ENCODE peak calls at places on chromosome 3, in ten cellular contexts. G is bronchial epithelial cell; F is HS-27A; D is neural progenitor cell; W is AG04450; A is CD8-positive, alpha-beta T cell; O is left ventricle myocardium inferior; C is hypothalamus; Z is NCI-H774; U is stimulated activated CD4-positive, alpha-beta T cell treated with anti-CD3 and anti-CD28 coated beads, Interleukin-1b, Interleukin-23, amount 100 ng/mL, for 4 hours. L is an unnamed sample.

GRCh38 chr3:4722103-4722502 is 229.0 kb downstream of the ITPR1 start:
- DNase-seq in G (peak), F (no peak), D (no peak), W (no peak), A (no peak), O (no peak), C (peak), Z (no peak), U (no peak), L (peak)

GRCh38 chr3:190318666-190319065 is 3.6 kb downstream of the CLDN1 start:
- DNase-seq in G (peak), F (no peak), D (no peak), W (no peak), A (no peak), O (no peak), C (peak), Z (no peak), U (no peak), L (no peak)

GRCh38 chr3:44522494-44522933 is 32.5 kb upstream of the ZKSCAN7 start:
- DNase-seq in G (no peak), F (no peak), D (no peak), W (no peak), A (no peak), O (no peak), C (no peak), Z (no peak), U (no peak), L (no peak)

GRCh38 chr3:48414376-48415250 is 15.3 kb downstream of the PLXNB1 start:
- DNase-seq in G (no peak), F (no peak), D (no peak), W (no peak), A (no peak), O (no peak), C (no peak), Z (no peak), U (no peak), L (no peak)

GRCh38 chr3:126541628-126542339 is 16.9 kb downstream of the C3orf22 start:
- DNase-seq in G (no peak), F (no peak), D (no peak), W (no peak), A (no peak), O (no peak), C (no peak), Z (no peak), U (no peak), L (no peak)

GRCh38 chr3:12905316-12906071 is 64.1 kb upstream of the RPL32 start:
- DNase-seq in G (no peak), F (no peak), D (no peak), W (no peak), A (no peak), O (no peak), C (no peak), Z (no peak), U (no peak), L (peak)

GRCh38 chr3:143951351-143951971 is 20.2 kb upstream of the DIPK2A start:
- DNase-seq in G (peak), F (no peak), D (peak), W (no peak), A (no peak), O (no peak), C (no peak), Z (no peak), U (peak), L (no peak)

GRCh38 chr3:45123841-45124269 is 22.3 kb downstream of the CDCP1 start:
- DNase-seq in G (peak), F (peak), D (peak), W (no peak), A (no peak), O (no peak), C (no peak), Z (no peak), U (no peak), L (no peak)

GRCh38 chr3:34258271-34259015 is 460.0 kb downstream of the PDCD6IP start:
- DNase-seq in G (no peak), F (no peak), D (no peak), W (no peak), A (no peak), O (no peak), C (peak), Z (no peak), U (no peak), L (no peak)

GRCh38 chr3:12994357-12994606 is 78.9 kb downstream of the IQSEC1 start:
- DNase-seq in G (no peak), F (no peak), D (peak), W (no peak), A (no peak), O (peak), C (no peak), Z (no peak), U (no peak), L (peak)

GRCh38 chr3:153392363-153392762 is 230.3 kb downstream of the RAP2B start:
- DNase-seq in G (no peak), F (no peak), D (no peak), W (no peak), A (no peak), O (no peak), C (no peak), Z (no peak), U (no peak), L (no peak)

GRCh38 chr3:102400766-102401165 is 34.0 kb upstream of the ZPLD1 start:
- DNase-seq in G (peak), F (peak), D (no peak), W (peak), A (no peak), O (no peak), C (no peak), Z (no peak), U (no peak), L (no peak)

GRCh38 chr3:197308591-197308990 is 10.2 kb upstream of the DLG1 start:
- DNase-seq in G (peak), F (no peak), D (no peak), W (no peak), A (no peak), O (no peak), C (no peak), Z (no peak), U (no peak), L (no peak)

GRCh38 chr3:25474000-25474399 is 45.9 kb downstream of the RARB start:
- DNase-seq in G (no peak), F (no peak), D (no peak), W (no peak), A (no peak), O (no peak), C (no peak), Z (no peak), U (no peak), L (no peak)

GRCh38 chr3:135516143-135516542 is 449.4 kb upstream of the PPP2R3A start:
- DNase-seq in G (peak), F (no peak), D (peak), W (no peak), A (no peak), O (no peak), C (no peak), Z (no peak), U (no peak), L (no peak)

GRCh38 chr3:46812237-46812791 is 50.9 kb downstream of the MYL3 start:
- DNase-seq in G (peak), F (peak), D (peak), W (no peak), A (peak), O (peak), C (no peak), Z (peak), U (peak), L (peak)

GRCh38 chr3:143596957-143597642 is 251.2 kb downstream of the SLC9A9 start:
- DNase-seq in G (peak), F (no peak), D (peak), W (no peak), A (no peak), O (no peak), C (no peak), Z (no peak), U (no peak), L (no peak)

GRCh38 chr3:23253214-23253613 is 50.1 kb downstream of the UBE2E2 start:
- DNase-seq in G (peak), F (no peak), D (no peak), W (no peak), A (no peak), O (no peak), C (no peak), Z (no peak), U (no peak), L (no peak)

GRCh38 chr3:36907911-36908646 is 36.8 kb downstream of the TRANK1 start:
- DNase-seq in G (peak), F (no peak), D (no peak), W (peak), A (peak), O (peak), C (no peak), Z (no peak), U (peak), L (peak)

GRCh38 chr3:184565421-184566211 is 4.0 kb downstream of the EPHB3 start:
- DNase-seq in G (peak), F (no peak), D (peak), W (peak), A (no peak), O (no peak), C (peak), Z (peak), U (no peak), L (no peak)

GRCh38 chr3:122961146-122961545 is 66.4 kb downstream of the SEMA5B start:
- DNase-seq in G (no peak), F (no peak), D (no peak), W (no peak), A (no peak), O (no peak), C (no peak), Z (no peak), U (no peak), L (no peak)

GRCh38 chr3:9231006-9231405 is 18.4 kb downstream of the SRGAP3 start:
- DNase-seq in G (no peak), F (no peak), D (peak), W (no peak), A (no peak), O (no peak), C (no peak), Z (no peak), U (no peak), L (no peak)

GRCh38 chr3:119600732-119601131 is 3.0 kb downstream of the PLA1A start:
- DNase-seq in G (no peak), F (no peak), D (peak), W (no peak), A (no peak), O (peak), C (no peak), Z (no peak), U (no peak), L (peak)

GRCh38 chr3:10783360-10784346 is 32.4 kb upstream of the SLC6A11 start:
- DNase-seq in G (peak), F (no peak), D (peak), W (no peak), A (no peak), O (no peak), C (no peak), Z (peak), U (peak), L (no peak)

GRCh38 chr3:10973196-10973595 is 19.4 kb upstream of the SLC6A1 start:
- DNase-seq in G (no peak), F (no peak), D (no peak), W (no peak), A (no peak), O (no peak), C (no peak), Z (no peak), U (no peak), L (no peak)

GRCh38 chr3:146968204-146968651 is 363.1 kb upstream of the PLSCR5 start:
- DNase-seq in G (peak), F (peak), D (no peak), W (peak), A (no peak), O (no peak), C (no peak), Z (no peak), U (no peak), L (no peak)

GRCh38 chr3:187507266-187507665 is 139.1 kb downstream of the RTP4 start:
- DNase-seq in G (peak), F (no peak), D (no peak), W (no peak), A (no peak), O (no peak), C (no peak), Z (no peak), U (no peak), L (no peak)

GRCh38 chr3:167606836-167607235 is 46.9 kb downstream of the WDR49 start:
- DNase-seq in G (no peak), F (no peak), D (no peak), W (no peak), A (no peak), O (no peak), C (no peak), Z (no peak), U (no peak), L (no peak)